ENCODE peak calls at places on chromosomes 5 and 9, in six cellular contexts. G, C, J, B, W and H are unnamed samples.

GRCh38 chr9:97437151-97437550 is 25.3 kb downstream of the TDRD7 start:
- DNase-seq in W (no peak), G (no peak), B (no peak), C (no peak), J (no peak), H (no peak)

GRCh38 chr5:36301858-36302603 is at the start of gene RANBP3L:
- DNase-seq in W (peak), J (no peak), C (no peak), G (no peak), B (peak), H (peak)

GRCh38 chr5:163478126-163478981 is 17.9 kb downstream of the HMMR start:
- DNase-seq in G (no peak), J (no peak), W (no peak), B (no peak), C (no peak), H (no peak)

GRCh38 chr9:136956604-136957003 is 4.5 kb downstream of the LCN12 start:
- DNase-seq in J (no peak), C (no peak), B (no peak), W (no peak), G (no peak), H (no peak)

GRCh38 chr5:175123542-175123941 is 320.4 kb downstream of the DRD1 start:
- DNase-seq in J (no peak), W (no peak), G (no peak), C (no peak), B (no peak), H (no peak)

GRCh38 chr5:172611913-172612312 is 29.1 kb upstream of the NEURL1B start:
- DNase-seq in B (no peak), J (no peak), C (no peak), W (no peak), G (no peak), H (no peak)

GRCh38 chr9:35795701-35796100 is 4.3 kb downstream of the NPR2 start:
- DNase-seq in C (no peak), W (no peak), G (no peak), J (no peak), B (no peak), H (no peak)

GRCh38 chr5:154568597-154568996 is 90.6 kb upstream of the HAND1 start:
- DNase-seq in G (no peak), W (no peak), C (no peak), B (no peak), J (no peak), H (no peak)

GRCh38 chr5:31664566-31664965 is 25.6 kb downstream of the PDZD2 start:
- DNase-seq in J (no peak), B (no peak), G (no peak), W (no peak), C (no peak), H (no peak)